ENCODE peak calls at places on chromosomes 13 and 19, in four cellular contexts. S is aorta; W is CD8-positive, alpha-beta memory T cell; C is body of pancreas. F is an unnamed sample. For H3K4me1, the result is how much of the 10 kb centered on the place peaks cover.

GRCh38 chr13:99386495-99386894 is 79.3 kb upstream of the GPR183 start:
- DNase-seq in W (no peak), C (no peak), S (no peak), F (no peak)

GRCh38 chr13:36014763-36015162 is 116.4 kb downstream of the DCLK1 start:
- DNase-seq in S (no peak), C (no peak), W (no peak), F (no peak)

GRCh38 chr19:39166571-39167391 is 30.0 kb upstream of the NCCRP1 start:
- DNase-seq in C (peak), S (peak), W (no peak), F (no peak)

GRCh38 chr13:75372517-75372916 is 109.5 kb downstream of the TBC1D4 start:
- DNase-seq in C (no peak), S (no peak), W (no peak), F (no peak)

GRCh38 chr13:75986818-75987217 is 350.7 kb downstream of the LMO7 start:
- DNase-seq in C (no peak), W (no peak), S (no peak), F (no peak)

GRCh38 chr19:4911786-4912672 is 2.7 kb downstream of the UHRF1 start:
- DNase-seq in C (peak), W (peak), S (peak), F (peak)

GRCh38 chr19:18007939-18008673 is at the start of gene ARRDC2:
- DNase-seq in C (peak), S (peak), W (peak), F (peak)

GRCh38 chr19:50759886-50760285 is 10.4 kb upstream of the GPR32 start:
- DNase-seq in W (no peak), S (no peak), C (no peak), F (no peak)

GRCh38 chr13:76879211-76879875 is 6.9 kb downstream of the KCTD12 start:
- DNase-seq in W (no peak), C (peak), S (peak), F (peak)

GRCh38 chr13:64925284-64925683 is 2304.9 kb downstream of the PCDH9 start:
- DNase-seq in C (no peak), S (no peak), W (no peak), F (no peak)

GRCh38 chr13:110397445-110397844 is 90.4 kb downstream of the COL4A2 start:
- DNase-seq in W (no peak), C (no peak), S (no peak), F (peak)

DNA sequence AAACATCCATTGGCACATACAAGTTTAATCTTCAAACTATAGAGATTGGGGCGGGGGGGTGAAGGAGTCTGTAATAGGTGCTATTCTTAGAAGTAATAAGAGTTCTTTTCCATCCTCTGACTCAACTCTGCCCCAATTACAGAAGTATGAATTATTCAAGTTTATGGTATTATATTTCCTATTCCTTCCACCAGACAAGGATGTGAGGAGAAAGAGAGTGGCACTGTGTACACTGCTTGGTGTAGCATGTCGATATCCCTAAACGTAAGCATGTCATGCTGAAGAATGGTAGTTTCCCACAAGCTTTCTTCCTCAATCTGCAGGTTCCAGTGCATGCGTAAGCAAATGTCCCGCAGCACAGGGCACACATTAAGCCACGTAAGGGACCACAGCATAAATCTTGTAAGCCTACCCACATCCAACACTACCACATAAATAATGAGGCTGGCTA is 14.1 kb downstream of the BRD4 start:
- DNase-seq in C (no peak), W (no peak), S (no peak), F (no peak)
- H3K4me1 ChIP-seq in C (half or more), W (half or more), S (under half), F (half or more)

GRCh38 chr19:48405010-48405659 is 11.7 kb downstream of the GRIN2D start:
- DNase-seq in S (no peak), W (no peak), C (no peak), F (no peak)
- H3K27ac ChIP-seq in S (no peak), W (no peak), C (no peak), F (no peak)

DNA sequence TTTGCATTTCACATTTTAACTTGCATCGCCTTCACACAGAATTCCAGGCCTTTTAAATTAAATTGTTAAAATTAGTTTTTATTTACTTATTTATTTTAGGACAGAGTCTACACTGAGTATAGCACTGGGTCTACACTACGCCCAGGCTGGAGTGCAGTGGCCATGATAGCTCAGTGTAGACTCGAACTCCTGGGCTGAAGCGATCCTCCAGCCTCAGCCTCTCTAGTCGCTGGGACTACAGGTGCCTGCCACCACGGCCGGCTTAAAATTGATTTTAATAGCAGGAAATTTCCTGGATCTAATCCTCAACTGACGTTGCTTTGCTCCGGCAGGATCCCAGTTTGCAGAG is 301 bp upstream of the ZNF610 start:
- DNase-seq in C (no peak), S (no peak), W (no peak), F (no peak)
- H3K4me3 ChIP-seq in C (no peak), S (peak), W (peak), F (peak)

GRCh38 chr19:11236324-11237301 is 2.8 kb upstream of the ANGPTL8 start:
- DNase-seq in C (no peak), S (no peak), W (no peak), F (no peak)

GRCh38 chr19:11232555-11232954 is 6.9 kb upstream of the ANGPTL8 start:
- DNase-seq in C (no peak), S (no peak), W (no peak), F (no peak)

GRCh38 chr19:11237321-11237720 is 2.1 kb upstream of the ANGPTL8 start:
- DNase-seq in C (no peak), S (no peak), W (no peak), F (no peak)

GRCh38 chr19:11233073-11233472 is 6.3 kb upstream of the ANGPTL8 start:
- DNase-seq in C (no peak), W (no peak), S (no peak), F (no peak)

GRCh38 chr19:11234486-11235075 is 4.8 kb upstream of the ANGPTL8 start:
- DNase-seq in C (peak), S (no peak), W (no peak), F (no peak)
- H3K4me1 ChIP-seq in C (under half), S (under half), W (under half), F (under half)

GRCh38 chr19:2866495-2867024 is 575 bp upstream of the ZNF556 start:
- DNase-seq in C (no peak), S (no peak), W (no peak), F (no peak)
- H3K27ac ChIP-seq in C (no peak), S (no peak), W (no peak), F (no peak)

GRCh38 chr13:23254506-23254905 is 73.7 kb downstream of the SGCG start:
- DNase-seq in W (no peak), S (no peak), C (no peak), F (no peak)
- H3K4me3 ChIP-seq in W (no peak), S (no peak), C (no peak), F (no peak)

F was measured in astrocyte.